ENCODE peak calls at places on chromosome 16, in nine cellular contexts. One of them, this sample, is unnamed.

GRCh38 chr16:57500578-57501111 is 14.4 kb upstream of the DOK4 start:
- DNase-seq in heart left ventricle: no peak
- DNase-seq in right lobe of liver: peak
- DNase-seq in prostate gland: no peak
- DNase-seq in uterus: no peak
- DNase-seq in NB4: peak
- DNase-seq in transverse colon: no peak
- DNase-seq in IMR-90: no peak
- DNase-seq in lower leg skin: no peak
- DNase-seq in this sample: peak

GRCh38 chr16:58332997-58333700 is 38.3 kb upstream of the PRSS54 start:
- DNase-seq in heart left ventricle: no peak
- DNase-seq in right lobe of liver: no peak
- DNase-seq in prostate gland: no peak
- DNase-seq in uterus: no peak
- DNase-seq in NB4: no peak
- DNase-seq in transverse colon: no peak
- DNase-seq in IMR-90: no peak
- DNase-seq in lower leg skin: no peak
- DNase-seq in this sample: no peak

GRCh38 chr16:2926660-2927646 is 15.2 kb downstream of the FLYWCH1 start:
- DNase-seq in heart left ventricle: peak
- DNase-seq in right lobe of liver: peak
- DNase-seq in prostate gland: peak
- DNase-seq in uterus: peak
- DNase-seq in NB4: peak
- DNase-seq in transverse colon: peak
- DNase-seq in IMR-90: peak
- DNase-seq in lower leg skin: peak
- DNase-seq in this sample: peak

GRCh38 chr16:30094541-30095165 is 1.4 kb downstream of the YPEL3 start:
- DNase-seq in heart left ventricle: no peak
- DNase-seq in right lobe of liver: no peak
- DNase-seq in prostate gland: no peak
- DNase-seq in uterus: peak
- DNase-seq in NB4: no peak
- DNase-seq in transverse colon: no peak
- DNase-seq in IMR-90: no peak
- DNase-seq in lower leg skin: no peak
- DNase-seq in this sample: no peak

GRCh38 chr16:82653550-82654511 is 27.1 kb downstream of the CDH13 start:
- DNase-seq in heart left ventricle: no peak
- DNase-seq in right lobe of liver: no peak
- DNase-seq in prostate gland: no peak
- DNase-seq in uterus: no peak
- DNase-seq in NB4: peak
- DNase-seq in transverse colon: no peak
- DNase-seq in IMR-90: peak
- DNase-seq in lower leg skin: no peak
- DNase-seq in this sample: no peak

GRCh38 chr16:4700380-4700996 is 7.1 kb downstream of the NUDT16L1 start:
- DNase-seq in heart left ventricle: no peak
- DNase-seq in right lobe of liver: no peak
- DNase-seq in prostate gland: no peak
- DNase-seq in uterus: no peak
- DNase-seq in NB4: no peak
- DNase-seq in transverse colon: no peak
- DNase-seq in IMR-90: no peak
- DNase-seq in lower leg skin: no peak
- DNase-seq in this sample: no peak

GRCh38 chr16:84396537-84397008 is 28.2 kb downstream of the ATP2C2 start:
- DNase-seq in heart left ventricle: no peak
- DNase-seq in right lobe of liver: no peak
- DNase-seq in prostate gland: peak
- DNase-seq in uterus: no peak
- DNase-seq in NB4: no peak
- DNase-seq in transverse colon: no peak
- DNase-seq in IMR-90: peak
- DNase-seq in lower leg skin: no peak
- DNase-seq in this sample: no peak

GRCh38 chr16:4676826-4677225 is 16.5 kb upstream of the NUDT16L1 start:
- DNase-seq in heart left ventricle: peak
- DNase-seq in right lobe of liver: peak
- DNase-seq in prostate gland: no peak
- DNase-seq in uterus: no peak
- DNase-seq in NB4: no peak
- DNase-seq in transverse colon: no peak
- DNase-seq in IMR-90: no peak
- DNase-seq in lower leg skin: no peak
- DNase-seq in this sample: no peak

GRCh38 chr16:68382296-68382718 is 66.0 kb downstream of the SMPD3 start:
- DNase-seq in heart left ventricle: no peak
- DNase-seq in right lobe of liver: no peak
- DNase-seq in prostate gland: no peak
- DNase-seq in uterus: no peak
- DNase-seq in NB4: peak
- DNase-seq in transverse colon: peak
- DNase-seq in IMR-90: no peak
- DNase-seq in lower leg skin: no peak
- DNase-seq in this sample: no peak

GRCh38 chr16:66274335-66275110 is 92.0 kb upstream of the CDH5 start:
- DNase-seq in heart left ventricle: no peak
- DNase-seq in right lobe of liver: peak
- DNase-seq in prostate gland: no peak
- DNase-seq in uterus: no peak
- DNase-seq in NB4: peak
- DNase-seq in transverse colon: no peak
- DNase-seq in IMR-90: peak
- DNase-seq in lower leg skin: no peak
- DNase-seq in this sample: no peak

GRCh38 chr16:31138621-31139578 is 3.4 kb upstream of the PRSS8 start:
- DNase-seq in heart left ventricle: no peak
- DNase-seq in right lobe of liver: no peak
- DNase-seq in prostate gland: peak
- DNase-seq in uterus: peak
- DNase-seq in NB4: no peak
- DNase-seq in transverse colon: peak
- DNase-seq in IMR-90: peak
- DNase-seq in lower leg skin: no peak
- DNase-seq in this sample: peak

GRCh38 chr16:73890524-73891500 is 405.8 kb upstream of the PSMD7 start:
- DNase-seq in heart left ventricle: no peak
- DNase-seq in right lobe of liver: no peak
- DNase-seq in prostate gland: no peak
- DNase-seq in uterus: no peak
- DNase-seq in NB4: peak
- DNase-seq in transverse colon: peak
- DNase-seq in IMR-90: peak
- DNase-seq in lower leg skin: no peak
- DNase-seq in this sample: no peak

GRCh38 chr16:68396481-68396880 is 51.8 kb downstream of the SMPD3 start:
- DNase-seq in heart left ventricle: no peak
- DNase-seq in right lobe of liver: peak
- DNase-seq in prostate gland: peak
- DNase-seq in uterus: no peak
- DNase-seq in NB4: peak
- DNase-seq in transverse colon: peak
- DNase-seq in IMR-90: peak
- DNase-seq in lower leg skin: no peak
- DNase-seq in this sample: peak

GRCh38 chr16:25212636-25213035 is 4.1 kb upstream of the AQP8 start:
- DNase-seq in heart left ventricle: no peak
- DNase-seq in right lobe of liver: no peak
- DNase-seq in prostate gland: no peak
- DNase-seq in uterus: no peak
- DNase-seq in NB4: no peak
- DNase-seq in transverse colon: no peak
- DNase-seq in IMR-90: no peak
- DNase-seq in lower leg skin: no peak
- DNase-seq in this sample: no peak

GRCh38 chr16:57345021-57345420 is 13.6 kb upstream of the CCL22 start:
- DNase-seq in heart left ventricle: no peak
- DNase-seq in right lobe of liver: no peak
- DNase-seq in prostate gland: no peak
- DNase-seq in uterus: no peak
- DNase-seq in NB4: no peak
- DNase-seq in transverse colon: no peak
- DNase-seq in IMR-90: no peak
- DNase-seq in lower leg skin: no peak
- DNase-seq in this sample: no peak

DNA sequence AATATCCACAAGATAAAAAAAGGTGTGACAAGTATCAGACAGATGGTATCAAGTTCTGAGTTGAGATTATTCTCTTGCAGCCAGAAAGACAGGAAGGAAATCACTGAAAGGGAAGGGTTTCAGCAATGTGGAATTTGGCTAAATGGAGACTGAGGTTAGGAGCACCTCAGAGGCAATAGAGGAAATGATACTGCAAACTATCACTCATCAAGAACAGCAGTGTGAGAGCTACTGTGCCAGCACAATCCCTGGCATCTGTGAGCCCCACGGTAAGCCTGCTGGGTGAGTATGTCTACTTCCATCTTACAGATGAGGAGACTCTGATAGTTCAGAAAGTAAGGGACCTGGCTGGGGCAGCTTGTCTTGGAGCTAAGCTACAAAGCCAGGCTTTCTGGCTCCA is 162.0 kb downstream of the SALL1 start:
- DNase-seq in heart left ventricle: no peak
- DNase-seq in right lobe of liver: no peak
- DNase-seq in prostate gland: no peak
- DNase-seq in uterus: no peak
- DNase-seq in NB4: no peak
- DNase-seq in transverse colon: no peak
- DNase-seq in IMR-90: no peak
- DNase-seq in lower leg skin: no peak
- DNase-seq in this sample: no peak
- TF ChIP-seq POLR2A in heart left ventricle: no peak
- TF ChIP-seq POLR2A in right lobe of liver: no peak
- TF ChIP-seq POLR2A in prostate gland: no peak
- TF ChIP-seq POLR2A in uterus: no peak
- TF ChIP-seq POLR2A in NB4: no peak
- TF ChIP-seq POLR2A in transverse colon: no peak
- TF ChIP-seq POLR2A in IMR-90: no peak
- TF ChIP-seq POLR2A in lower leg skin: no peak
- TF ChIP-seq POLR2A in this sample: no peak

DNA sequence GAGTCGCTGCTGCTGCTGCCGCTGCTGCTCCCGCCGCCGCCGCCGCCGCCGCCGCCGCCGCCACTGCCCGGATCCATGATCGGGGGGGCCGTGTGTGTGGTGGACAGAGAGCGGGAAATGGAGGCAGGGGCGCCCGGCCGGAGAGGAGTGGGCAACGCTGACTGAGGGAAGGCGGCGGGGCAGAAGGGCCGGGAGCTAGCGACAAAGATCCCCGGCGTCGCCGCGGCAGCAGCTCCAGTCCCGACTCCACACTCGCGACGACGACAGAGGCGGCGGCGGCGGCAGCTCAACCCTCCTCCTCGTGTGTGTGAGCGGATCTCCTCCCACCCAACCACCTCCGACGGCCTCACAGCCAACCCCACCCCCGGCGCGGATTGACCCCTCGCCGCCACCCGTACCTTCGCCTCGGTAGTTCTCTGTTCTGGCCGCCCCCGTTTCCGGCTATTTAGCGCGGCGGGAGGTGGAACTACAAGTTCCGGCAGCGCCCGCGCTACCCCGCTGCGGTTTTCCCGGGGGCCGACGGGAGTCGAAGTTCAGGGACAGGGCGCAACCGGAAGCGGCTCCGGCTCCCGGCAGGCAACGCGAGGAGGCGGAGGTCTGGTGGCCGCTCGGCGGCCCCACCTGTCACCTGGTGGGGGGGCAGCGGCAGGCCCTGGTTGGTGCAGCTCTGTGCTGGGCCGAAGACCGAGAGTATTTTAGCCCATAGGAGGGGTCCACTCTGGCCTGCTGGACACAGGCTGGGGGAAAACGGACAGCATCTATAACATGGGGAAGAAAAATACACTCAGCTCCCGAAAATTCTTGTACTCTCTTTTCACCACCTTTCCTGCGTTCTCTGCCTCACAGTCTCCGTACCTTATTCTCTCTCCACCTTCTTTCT is at the start of gene GSPT1:
- DNase-seq in heart left ventricle: peak
- DNase-seq in right lobe of liver: peak
- DNase-seq in prostate gland: peak
- DNase-seq in uterus: peak
- DNase-seq in NB4: peak
- DNase-seq in transverse colon: peak
- DNase-seq in IMR-90: peak
- DNase-seq in lower leg skin: peak
- DNase-seq in this sample: peak
- TF ChIP-seq CTCF in heart left ventricle: peak
- TF ChIP-seq CTCF in right lobe of liver: no peak
- TF ChIP-seq CTCF in prostate gland: peak
- TF ChIP-seq CTCF in uterus: no peak
- TF ChIP-seq CTCF in NB4: no peak
- TF ChIP-seq CTCF in transverse colon: peak
- TF ChIP-seq CTCF in IMR-90: no peak
- TF ChIP-seq CTCF in lower leg skin: no peak
- TF ChIP-seq CTCF in this sample: peak

DNA sequence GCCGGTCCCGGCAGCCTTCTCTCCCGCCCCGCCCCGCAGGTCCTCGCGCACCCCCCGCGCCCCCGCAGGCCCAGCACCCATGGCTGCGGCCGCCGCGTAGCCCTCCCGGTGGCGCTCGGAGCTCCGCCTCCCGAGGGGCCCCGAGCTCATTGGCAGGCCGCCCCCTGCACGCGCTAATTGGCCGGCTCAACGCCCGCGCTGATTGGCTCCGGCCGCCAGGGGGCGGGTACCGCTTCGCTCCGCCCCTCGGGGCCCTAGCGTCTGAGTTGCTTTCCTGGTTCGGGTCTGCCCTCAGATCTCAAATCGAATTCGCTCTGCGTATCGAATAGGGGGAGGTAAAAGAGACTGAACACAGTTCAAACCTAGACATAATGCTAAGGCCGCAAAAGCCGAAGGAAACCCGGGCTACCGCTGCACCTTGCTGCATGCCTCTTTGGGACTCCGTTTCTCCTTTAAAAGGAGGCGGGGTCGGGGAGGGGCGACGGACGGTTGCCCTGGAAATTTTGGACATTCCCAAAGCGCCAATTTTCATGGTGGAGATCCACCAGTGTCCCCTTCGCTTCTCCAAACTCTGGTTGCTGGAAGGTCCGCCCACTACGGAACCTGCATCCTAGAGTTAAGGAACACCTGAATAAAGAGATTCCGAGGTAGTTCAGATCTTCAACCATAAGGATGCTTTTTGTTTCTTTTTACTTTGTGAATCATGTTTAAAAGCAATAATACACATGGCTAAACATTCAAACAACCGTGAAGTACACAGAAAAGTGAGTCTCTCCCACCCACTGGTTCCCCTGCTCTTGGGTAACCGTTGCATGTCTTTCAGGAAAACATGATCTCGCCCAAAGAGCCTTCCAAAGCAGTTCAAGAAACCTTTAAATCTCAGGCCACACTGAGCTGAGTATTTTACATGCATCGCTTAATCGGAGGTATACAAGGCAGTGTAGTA is at the start of gene DEXI:
- DNase-seq in heart left ventricle: peak
- DNase-seq in right lobe of liver: peak
- DNase-seq in prostate gland: peak
- DNase-seq in uterus: peak
- DNase-seq in NB4: peak
- DNase-seq in transverse colon: peak
- DNase-seq in IMR-90: peak
- DNase-seq in lower leg skin: peak
- DNase-seq in this sample: peak
- TF ChIP-seq POLR2A in heart left ventricle: peak
- TF ChIP-seq POLR2A in right lobe of liver: peak
- TF ChIP-seq POLR2A in prostate gland: peak
- TF ChIP-seq POLR2A in uterus: peak
- TF ChIP-seq POLR2A in NB4: peak
- TF ChIP-seq POLR2A in transverse colon: peak
- TF ChIP-seq POLR2A in IMR-90: no peak
- TF ChIP-seq POLR2A in lower leg skin: no peak
- TF ChIP-seq POLR2A in this sample: peak

GRCh38 chr16:88415381-88416323 is 32.9 kb downstream of the ZNF469 start:
- DNase-seq in heart left ventricle: no peak
- DNase-seq in right lobe of liver: no peak
- DNase-seq in prostate gland: no peak
- DNase-seq in uterus: no peak
- DNase-seq in NB4: no peak
- DNase-seq in transverse colon: no peak
- DNase-seq in IMR-90: no peak
- DNase-seq in lower leg skin: no peak
- DNase-seq in this sample: no peak
- TF ChIP-seq CTCF in heart left ventricle: no peak
- TF ChIP-seq CTCF in right lobe of liver: no peak
- TF ChIP-seq CTCF in prostate gland: no peak
- TF ChIP-seq CTCF in uterus: no peak
- TF ChIP-seq CTCF in NB4: no peak
- TF ChIP-seq CTCF in transverse colon: no peak
- TF ChIP-seq CTCF in IMR-90: no peak
- TF ChIP-seq CTCF in lower leg skin: no peak
- TF ChIP-seq CTCF in this sample: no peak

This sample was measured in body of pancreas.